ENCODE peak calls at places on chromosomes 13 and 19, in five cellular contexts. O is SK-N-SH, I is prostate gland, J is lung, B is GM23338. W is an unnamed sample.

GRCh38 chr19:53431399-53432087 is at the start of gene ZNF761:
- DNase-seq in O (peak; percentile 94), I (peak; percentile 99), J (peak; percentile 97), B (peak; percentile 98), W (peak; percentile 96)

GRCh38 chr13:42990147-42990990 is 1.7 kb downstream of the EPSTI1 start:
- DNase-seq in O (peak; percentile 38), I (no peak), J (no peak), B (no peak), W (peak; percentile 62)

GRCh38 chr13:114313061-114313860 is 1.0 kb upstream of the CHAMP1 start:
- DNase-seq in O (no peak), I (no peak), J (no peak), B (no peak), W (no peak)

GRCh38 chr13:27868639-27869435 is 51.0 kb upstream of the PDX1 start:
- DNase-seq in O (no peak), I (no peak), J (no peak), B (peak; percentile 56), W (peak; percentile 77)

GRCh38 chr19:9445037-9445436 is 9.7 kb upstream of the ZNF266 start:
- DNase-seq in O (no peak), I (no peak), J (no peak), B (no peak), W (no peak)

GRCh38 chr13:99265162-99265822 is 7.1 kb upstream of the GPR18 start:
- DNase-seq in O (no peak), I (no peak), J (no peak), B (no peak), W (no peak)

GRCh38 chr19:7504684-7505083 is 11.2 kb upstream of the ZNF358 start:
- DNase-seq in O (no peak), I (no peak), J (no peak), B (no peak), W (no peak)

GRCh38 chr13:81606074-81606473 is 1265.1 kb upstream of the SPRY2 start:
- DNase-seq in O (no peak), I (no peak), J (no peak), B (no peak), W (no peak)

GRCh38 chr13:31850041-31850440 is 110.7 kb downstream of the RXFP2 start:
- DNase-seq in O (no peak), I (no peak), J (no peak), B (no peak), W (no peak)

GRCh38 chr13:110774490-110774889 is 61.0 kb downstream of the ING1 start:
- DNase-seq in O (no peak), I (no peak), J (no peak), B (no peak), W (no peak)

GRCh38 chr13:110775576-110775975 is 62.1 kb downstream of the ING1 start:
- DNase-seq in O (no peak), I (no peak), J (no peak), B (no peak), W (no peak)

GRCh38 chr13:110772091-110772984 is 58.8 kb downstream of the ING1 start:
- DNase-seq in O (no peak), I (no peak), J (no peak), B (no peak), W (no peak)

GRCh38 chr13:110773480-110773879 is 60.0 kb downstream of the ING1 start:
- DNase-seq in O (no peak), I (no peak), J (no peak), B (no peak), W (no peak)

GRCh38 chr13:110774051-110774450 is 60.6 kb downstream of the ING1 start:
- DNase-seq in O (no peak), I (no peak), J (no peak), B (no peak), W (no peak)
- H3K4me3 ChIP-seq in O (no peak overlapping the region), I (no peak overlapping the region), J (no peak overlapping the region), B (no peak overlapping the region), W (no peak overlapping the region)

GRCh38 chr19:56106993-56107392 is 14.1 kb downstream of the ZNF787 start:
- DNase-seq in O (no peak), I (no peak), J (no peak), B (no peak), W (no peak)

GRCh38 chr19:56110515-56111448 is 10.3 kb downstream of the ZNF787 start:
- DNase-seq in O (peak; percentile 73), I (no peak), J (peak; percentile 54), B (no peak), W (peak; percentile 15)

GRCh38 chr19:56107626-56108351 is 13.3 kb downstream of the ZNF787 start:
- DNase-seq in O (no peak), I (no peak), J (no peak), B (peak; percentile 48), W (no peak)

GRCh38 chr19:56108447-56109195 is 12.5 kb downstream of the ZNF787 start:
- DNase-seq in O (no peak), I (no peak), J (no peak), B (no peak), W (no peak)

GRCh38 chr19:56109216-56109615 is 11.9 kb downstream of the ZNF787 start:
- DNase-seq in O (no peak), I (no peak), J (no peak), B (no peak), W (no peak)
- H3K4me1 ChIP-seq in O (peaks cover 33% of the 10 kb centered on the region), I (peaks cover 49% of the 10 kb centered on the region), J (peaks cover 55% of the 10 kb centered on the region), B (peaks cover 61% of the 10 kb centered on the region), W (peaks cover 5% of the 10 kb centered on the region)

GRCh38 chr13:40452038-40452666 is 214.3 kb downstream of the FOXO1 start:
- DNase-seq in O (no peak), I (no peak), J (no peak), B (no peak), W (no peak)
- H3K27ac ChIP-seq in O (no peak overlapping the region), I (no peak overlapping the region), J (no peak overlapping the region), B (no peak overlapping the region), W (no peak overlapping the region)

GRCh38 chr19:51926426-51926783 is 867 bp upstream of the ZNF613 start:
- DNase-seq in O (no peak), I (no peak), J (no peak), B (no peak), W (no peak)
- H3K4me3 ChIP-seq in O (peak overlapping the region; percentile 71), I (peak overlapping the region; percentile 56), J (peak overlapping the region; percentile 99), B (peak overlapping the region; percentile 74), W (peak overlapping the region; percentile 83)

DNA sequence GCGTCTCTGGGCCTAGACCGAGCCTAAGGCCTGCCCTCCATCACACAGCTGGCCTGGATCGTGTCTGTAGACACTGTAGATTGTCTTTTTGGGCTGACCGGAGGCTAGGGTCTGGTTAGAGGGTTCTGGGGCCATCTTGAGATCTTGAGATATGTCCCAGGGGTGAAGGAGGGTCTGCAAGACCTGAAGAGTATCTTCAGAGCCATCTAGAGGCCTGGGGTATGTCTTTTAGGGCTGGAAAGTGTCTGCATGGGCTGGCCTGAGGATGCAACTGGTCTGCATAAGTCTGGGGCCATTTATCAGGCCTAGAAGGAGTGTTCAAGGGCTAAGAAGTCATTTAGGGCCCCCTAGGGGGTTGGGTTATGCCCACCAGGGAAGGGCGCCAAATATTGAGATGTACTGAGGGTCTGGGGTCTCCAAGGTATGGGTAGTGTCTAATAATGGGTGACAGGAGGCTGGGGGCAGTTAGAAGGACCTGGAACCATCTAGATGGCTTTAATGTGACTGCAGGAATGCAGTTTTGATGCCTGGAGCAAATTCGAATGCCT is 553 bp downstream of the SCAF1 start:
- DNase-seq in O (peak; percentile 65), I (no peak), J (no peak), B (peak; percentile 54), W (no peak)
- H3K4me1 ChIP-seq in O (peaks cover 32% of the 10 kb centered on the region), I (peaks cover 22% of the 10 kb centered on the region), J (peaks cover 7% of the 10 kb centered on the region), B (peaks cover 39% of the 10 kb centered on the region), W (no peaks in the 10 kb centered on the region)

GRCh38 chr13:94217370-94217769 is 262.1 kb downstream of the DCT start:
- DNase-seq in O (no peak), I (no peak), J (no peak), B (no peak), W (no peak)

GRCh38 chr13:94214979-94215378 is 264.5 kb downstream of the DCT start:
- DNase-seq in O (no peak), I (no peak), J (no peak), B (no peak), W (no peak)

DNA sequence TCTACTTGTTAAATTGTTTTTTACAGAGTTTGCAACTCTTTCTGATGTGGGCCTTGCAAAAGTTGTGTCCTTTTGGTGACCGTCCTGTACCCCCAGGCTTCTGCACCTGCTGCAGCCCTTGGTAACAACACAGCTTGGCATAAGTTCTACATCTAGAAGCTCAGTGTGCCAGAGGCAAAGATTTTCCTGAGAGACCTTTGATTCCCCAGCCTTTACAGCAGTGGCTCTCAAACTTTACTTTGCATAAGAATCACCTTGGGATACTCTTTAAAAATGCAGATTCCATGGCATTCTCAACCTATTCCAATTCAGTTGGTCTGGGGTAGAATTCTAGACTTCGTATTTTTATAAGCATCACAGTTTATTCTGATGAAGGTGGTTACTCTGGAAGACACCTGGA is 260.9 kb downstream of the DCT start:
- DNase-seq in O (no peak), I (no peak), J (no peak), B (peak; percentile 80), W (no peak)
- H3K27ac ChIP-seq in O (no peak overlapping the region), I (no peak overlapping the region), J (no peak overlapping the region), B (peak overlapping the region; percentile 34), W (no peak overlapping the region)

GRCh38 chr19:4378886-4379285 is 21.5 kb downstream of the SH3GL1 start:
- DNase-seq in O (no peak), I (no peak), J (no peak), B (no peak), W (no peak)

GRCh38 chr19:4376991-4377781 is 23.2 kb downstream of the SH3GL1 start:
- DNase-seq in O (no peak), I (no peak), J (no peak), B (no peak), W (peak; percentile 72)

GRCh38 chr19:4379383-4380253 is 20.7 kb downstream of the SH3GL1 start:
- DNase-seq in O (peak; percentile 18), I (peak; percentile 82), J (peak; percentile 81), B (no peak), W (peak; percentile 84)

GRCh38 chr19:4376245-4376990 is 23.9 kb downstream of the SH3GL1 start:
- DNase-seq in O (no peak), I (no peak), J (no peak), B (peak; percentile 57), W (no peak)

GRCh38 chr19:4380254-4380727 is 20.1 kb downstream of the SH3GL1 start:
- DNase-seq in O (peak; percentile 29), I (no peak), J (no peak), B (no peak), W (peak; percentile 42)
- H3K4me3 ChIP-seq in O (no peak overlapping the region), I (no peak overlapping the region), J (no peak overlapping the region), B (no peak overlapping the region), W (no peak overlapping the region)

GRCh38 chr19:40613669-40614594 is 12.8 kb downstream of the LTBP4 start:
- DNase-seq in O (no peak), I (peak; percentile 77), J (peak; percentile 83), B (peak; percentile 94), W (peak; percentile 90)
- H3K4me1 ChIP-seq in O (peaks cover 26% of the 10 kb centered on the region), I (no peaks in the 10 kb centered on the region), J (peaks cover 20% of the 10 kb centered on the region), B (peaks cover 11% of the 10 kb centered on the region), W (no peaks in the 10 kb centered on the region)

GRCh38 chr19:1744133-1744665 is 9.1 kb upstream of the ONECUT3 start:
- DNase-seq in O (no peak), I (no peak), J (no peak), B (no peak), W (no peak)

GRCh38 chr19:1736280-1736679 is 17.0 kb upstream of the ONECUT3 start:
- DNase-seq in O (no peak), I (no peak), J (no peak), B (no peak), W (no peak)

GRCh38 chr19:1736916-1737315 is 16.4 kb upstream of the ONECUT3 start:
- DNase-seq in O (no peak), I (no peak), J (no peak), B (no peak), W (no peak)

GRCh38 chr19:1742989-1743696 is 10.2 kb upstream of the ONECUT3 start:
- DNase-seq in O (no peak), I (no peak), J (no peak), B (no peak), W (no peak)

GRCh38 chr19:1739960-1740629 is 13.2 kb upstream of the ONECUT3 start:
- DNase-seq in O (no peak), I (no peak), J (no peak), B (no peak), W (no peak)
- H3K27ac ChIP-seq in O (no peak overlapping the region), I (no peak overlapping the region), J (no peak overlapping the region), B (no peak overlapping the region), W (no peak overlapping the region)